ENCODE peak calls at places on chromosome 2, in eight cellular contexts. E is PC-3; Y is naive thymus-derived CD4-positive, alpha-beta T cell; N is neuronal stem cell; J is keratinocyte; C is Panc1; L is left ventricle myocardium inferior; T is effector memory CD4-positive, alpha-beta T cell. G is an unnamed sample. For H3K36me3, the result is how much of the 10 kb centered on the place peaks cover.

GRCh38 chr2:68653538-68653982 is 10.2 kb downstream of the PROKR1 start:
- DNase-seq in J (no peak), N (no peak), L (no peak), C (no peak), E (peak), Y (no peak), T (no peak), G (no peak)

GRCh38 chr2:20439193-20439475 is 7.7 kb upstream of the RHOB start:
- DNase-seq in T (no peak), L (no peak), N (no peak), E (peak), C (no peak), Y (no peak), J (no peak), G (no peak)

GRCh38 chr2:237181844-237182243 is 96.2 kb downstream of the COPS8 start:
- DNase-seq in Y (no peak), C (no peak), N (no peak), J (no peak), L (no peak), E (no peak), T (no peak), G (no peak)

GRCh38 chr2:155525194-155525593 is 807.3 kb downstream of the NR4A2 start:
- DNase-seq in N (no peak), T (no peak), E (no peak), L (no peak), Y (no peak), J (no peak), C (no peak), G (no peak)

GRCh38 chr2:18623782-18624181 is 34.4 kb upstream of the NT5C1B start:
- DNase-seq in C (no peak), T (no peak), E (peak), Y (no peak), L (no peak), N (no peak), J (no peak), G (no peak)

GRCh38 chr2:109558076-109558882 is 55.5 kb downstream of the SEPTIN10 start:
- DNase-seq in J (peak), C (peak), E (peak), Y (no peak), N (no peak), T (no peak), L (no peak), G (no peak)

GRCh38 chr2:48496867-48497266 is 33.1 kb upstream of the STON1 start:
- DNase-seq in L (no peak), Y (no peak), J (no peak), E (no peak), C (no peak), N (no peak), T (no peak), G (no peak)

GRCh38 chr2:184598313-184599053 is at the start of gene ZNF804A:
- DNase-seq in L (peak), J (no peak), C (no peak), N (peak), E (peak), T (no peak), Y (peak), G (peak)

GRCh38 chr2:19673213-19673791 is 228.5 kb downstream of the TTC32 start:
- DNase-seq in E (peak), N (no peak), T (no peak), C (no peak), L (peak), Y (no peak), J (no peak), G (no peak)

GRCh38 chr2:100213595-100213994 is 71.2 kb upstream of the AFF3 start:
- DNase-seq in C (no peak), J (no peak), L (peak), E (no peak), T (no peak), N (no peak), Y (no peak), G (no peak)

GRCh38 chr2:86297382-86298147 is 39.9 kb downstream of the REEP1 start:
- DNase-seq in E (no peak), N (no peak), C (no peak), Y (no peak), L (no peak), J (no peak), T (no peak), G (no peak)

GRCh38 chr2:106085441-106085911 is 108.6 kb downstream of the UXS1 start:
- DNase-seq in C (no peak), T (peak), L (no peak), Y (no peak), N (no peak), E (peak), J (no peak), G (no peak)

GRCh38 chr2:45849491-45850283 is 198.2 kb downstream of the PRKCE start:
- DNase-seq in N (no peak), T (no peak), Y (no peak), C (no peak), L (no peak), J (peak), E (peak), G (no peak)

GRCh38 chr2:86028763-86029381 is 76.8 kb downstream of the POLR1A start:
- DNase-seq in N (no peak), Y (no peak), T (no peak), J (no peak), C (no peak), E (no peak), L (peak), G (no peak)

GRCh38 chr2:235654115-235654514 is 160.3 kb downstream of the AGAP1 start:
- DNase-seq in N (no peak), Y (no peak), J (no peak), L (no peak), C (no peak), T (no peak), E (no peak), G (no peak)

GRCh38 chr2:161438598-161438997 is 22.5 kb downstream of the TBR1 start:
- DNase-seq in L (no peak), N (no peak), J (no peak), C (no peak), Y (no peak), T (no peak), E (no peak), G (no peak)

GRCh38 chr2:241255542-241256167 is 59.8 kb downstream of the HDLBP start:
- DNase-seq in E (no peak), T (no peak), Y (no peak), C (no peak), N (no peak), L (no peak), J (no peak), G (no peak)
- H3K36me3 ChIP-seq in E (half or more), T (half or more), Y (under half), C (under half), N (half or more), L (half or more), J (half or more), G (half or more)

DNA sequence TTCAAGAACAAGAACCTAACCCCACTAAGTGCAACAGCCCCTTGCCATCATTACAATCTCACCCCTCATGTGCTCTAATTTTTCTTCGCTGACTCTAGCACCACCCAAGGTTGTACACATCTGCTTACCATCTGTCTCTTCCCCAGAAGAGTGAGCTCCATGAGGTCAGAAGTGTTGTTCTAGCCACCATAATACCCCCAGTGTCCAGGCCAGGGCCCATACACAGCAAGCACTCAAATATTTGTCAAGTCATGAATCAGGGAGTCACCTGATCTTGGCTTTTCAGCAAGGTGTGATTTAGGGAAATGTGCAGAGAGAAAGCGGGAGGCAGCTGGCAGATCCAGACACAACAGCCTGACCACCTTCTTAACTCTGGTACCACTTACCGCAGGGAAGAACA is 5.7 kb downstream of the ERCC3 start:
- DNase-seq in E (no peak), Y (no peak), C (no peak), L (no peak), J (no peak), N (no peak), T (no peak), G (no peak)
- H3K36me3 ChIP-seq in E (half or more), Y (under half), C (under half), L (half or more), J (under half), N (half or more), T (half or more), G (under half)

GRCh38 chr2:98773907-98774306 is 43.0 kb upstream of the MGAT4A start:
- DNase-seq in E (no peak), T (no peak), J (no peak), Y (no peak), L (no peak), N (no peak), C (no peak), G (no peak)
- H3K36me3 ChIP-seq in E (under half), T (under half), J (under half), Y (under half), L (under half), N (under half), C (under half), G (under half)

DNA sequence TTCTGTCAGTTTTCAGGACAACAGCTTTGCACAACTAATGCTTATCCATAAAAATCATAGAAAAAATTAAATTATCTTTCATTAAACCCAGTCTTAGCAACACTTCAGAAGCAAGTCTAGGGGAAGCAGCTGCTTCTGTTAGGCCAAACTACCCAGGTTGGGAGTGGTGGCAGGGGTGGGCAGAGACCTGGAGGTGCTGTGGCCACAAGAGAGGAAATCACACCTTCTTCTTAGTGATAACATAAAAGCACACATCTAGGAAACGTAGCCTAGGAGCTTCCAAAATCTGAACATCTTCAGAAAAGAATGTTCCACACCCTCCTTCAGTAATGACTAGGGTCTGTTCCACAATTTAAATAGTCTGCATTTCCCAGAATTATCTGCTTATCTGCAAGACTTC is 32.3 kb upstream of the FRZB start:
- DNase-seq in T (no peak), Y (no peak), N (no peak), L (no peak), C (no peak), E (no peak), J (no peak), G (no peak)
- H3K36me3 ChIP-seq in T (under half), Y (under half), N (under half), L (under half), C (under half), E (under half), J (under half), G (under half)

GRCh38 chr2:177257471-177257870 is 7.1 kb downstream of the NFE2L2 start:
- DNase-seq in E (no peak), J (no peak), C (no peak), Y (no peak), N (no peak), T (no peak), L (no peak), G (no peak)
- H3K36me3 ChIP-seq in E (under half), J (under half), C (under half), Y (under half), N (under half), T (under half), L (under half), G (under half)

GRCh38 chr2:3457524-3458395 is 61.6 kb downstream of the ADI1 start:
- DNase-seq in L (no peak), E (no peak), T (no peak), J (no peak), N (no peak), Y (no peak), C (no peak), G (no peak)
- H3K36me3 ChIP-seq in L (under half), E (under half), T (under half), J (under half), N (under half), Y (under half), C (under half), G (under half)

DNA sequence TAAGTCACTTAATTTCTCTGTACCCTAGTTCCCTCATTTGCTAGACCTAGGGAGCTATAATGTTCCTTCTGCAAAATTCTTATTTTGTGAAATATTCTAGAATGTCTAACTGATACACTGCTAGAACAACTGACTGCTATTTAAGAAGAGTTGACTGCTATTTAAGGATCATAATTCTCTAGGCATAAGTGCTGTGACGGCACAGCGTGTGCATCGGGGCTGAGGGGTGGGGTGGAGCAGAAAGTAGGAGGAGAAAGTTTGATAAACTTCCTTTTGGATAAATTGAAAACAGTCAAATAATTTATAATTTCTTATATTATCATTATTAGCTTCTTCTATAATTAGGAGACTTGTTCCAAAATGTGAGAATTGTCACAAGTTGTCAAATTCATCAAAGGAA is 10.4 kb upstream of the ACTR3 start:
- DNase-seq in L (no peak), Y (no peak), E (no peak), J (no peak), C (no peak), N (no peak), T (no peak), G (no peak)
- H3K36me3 ChIP-seq in L (under half), Y (under half), E (under half), J (under half), C (under half), N (under half), T (under half), G (under half)

GRCh38 chr2:218282173-218282991 is 9.9 kb downstream of the TMBIM1 start:
- DNase-seq in Y (no peak), C (no peak), E (peak), T (no peak), L (no peak), J (no peak), N (no peak), G (peak)
- H3K36me3 ChIP-seq in Y (under half), C (under half), E (under half), T (half or more), L (half or more), J (under half), N (under half), G (under half)

DNA sequence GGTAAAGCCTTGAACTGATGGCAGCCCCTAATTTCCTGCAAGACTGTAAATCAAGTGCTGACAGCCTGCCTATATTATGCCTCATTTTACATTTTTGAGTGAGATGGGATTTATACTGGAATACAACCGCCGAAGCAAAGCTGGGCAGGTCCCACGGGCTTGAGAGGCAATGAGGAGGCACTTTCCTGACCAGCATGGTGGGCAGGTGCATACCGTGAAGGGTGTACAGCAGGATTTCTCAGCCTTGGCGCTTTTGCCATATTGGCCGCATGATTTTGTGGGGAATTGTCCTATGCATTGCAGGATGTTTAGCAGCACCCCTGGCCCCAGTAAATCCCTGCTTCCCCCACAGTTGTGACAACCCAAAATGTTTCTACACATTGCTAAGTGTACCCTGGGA is 22.8 kb downstream of the CEP68 start:
- DNase-seq in E (no peak), T (no peak), L (no peak), J (no peak), C (no peak), Y (no peak), N (no peak), G (no peak)
- H3K36me3 ChIP-seq in E (under half), T (under half), L (half or more), J (under half), C (under half), Y (under half), N (under half), G (under half)